ENCODE peak calls at places on chromosomes 5 and 9, in six cellular contexts. T is H9, U is H1, S is trophoblast cell, O is IMR-90, Z is mesenchymal stem cell. L is an unnamed sample.

GRCh38 chr5:16492398-16493175 is 27.0 kb upstream of the ZNF622 start:
- DNase-seq in T (no peak), U (no peak), S (peak), O (peak), Z (peak), L (no peak)

GRCh38 chr9:120366646-120367019 is 213.3 kb downstream of the CDK5RAP2 start:
- DNase-seq in T (peak), U (peak), S (peak), O (peak), Z (peak), L (no peak)

GRCh38 chr5:171660438-171660837 is 125.2 kb upstream of the SMIM23 start:
- DNase-seq in T (no peak), U (no peak), S (no peak), O (no peak), Z (no peak), L (no peak)

GRCh38 chr9:19788152-19788551 is 685 bp downstream of the SLC24A2 start:
- DNase-seq in T (peak), U (no peak), S (no peak), O (no peak), Z (no peak), L (peak)

GRCh38 chr5:98307811-98308210 is 465.7 kb upstream of the RGMB start:
- DNase-seq in T (no peak), U (no peak), S (peak), O (peak), Z (peak), L (no peak)

GRCh38 chr9:129380961-129381401 is 202.9 kb upstream of the IER5L start:
- DNase-seq in T (peak), U (no peak), S (peak), O (no peak), Z (no peak), L (no peak)

GRCh38 chr9:136538599-136539426 is 7.0 kb downstream of the NOTCH1 start:
- DNase-seq in T (no peak), U (no peak), S (no peak), O (no peak), Z (no peak), L (no peak)

GRCh38 chr5:6317133-6317532 is 61.2 kb downstream of the MED10 start:
- DNase-seq in T (no peak), U (no peak), S (no peak), O (no peak), Z (no peak), L (no peak)

GRCh38 chr9:123395276-123396006 is 39.4 kb downstream of the CRB2 start:
- DNase-seq in T (no peak), U (no peak), S (no peak), O (no peak), Z (peak), L (no peak)

GRCh38 chr9:127445851-127446719 is 5.1 kb downstream of the RPL12 start:
- DNase-seq in T (peak), U (no peak), S (no peak), O (no peak), Z (no peak), L (no peak)

GRCh38 chr5:109413463-109413862 is 3.7 kb upstream of the PJA2 start:
- DNase-seq in T (no peak), U (no peak), S (no peak), O (peak), Z (peak), L (peak)

GRCh38 chr9:33164138-33164809 is 2.9 kb downstream of the B4GALT1 start:
- DNase-seq in T (no peak), U (no peak), S (no peak), O (no peak), Z (no peak), L (no peak)

GRCh38 chr5:106258591-106259125 is 1412.1 kb downstream of the EFNA5 start:
- DNase-seq in T (no peak), U (no peak), S (peak), O (peak), Z (peak), L (no peak)

GRCh38 chr5:121251954-121252353 is 599.7 kb upstream of the FTMT start:
- DNase-seq in T (no peak), U (no peak), S (no peak), O (peak), Z (peak), L (no peak)

GRCh38 chr9:114588150-114588663 is 638 bp downstream of the ATP6V1G1 start:
- DNase-seq in T (no peak), U (no peak), S (no peak), O (peak), Z (peak), L (no peak)

GRCh38 chr5:136622737-136623136 is 257.4 kb upstream of the TRPC7 start:
- DNase-seq in T (no peak), U (no peak), S (no peak), O (no peak), Z (no peak), L (no peak)

GRCh38 chr5:119412828-119413227 is 39.5 kb upstream of the HSD17B4 start:
- DNase-seq in T (no peak), U (no peak), S (no peak), O (no peak), Z (no peak), L (no peak)

GRCh38 chr5:93622240-93622885 is 39.3 kb downstream of the NR2F1 start:
- DNase-seq in T (no peak), U (no peak), S (peak), O (peak), Z (peak), L (no peak)

GRCh38 chr5:133906303-133906702 is 62.1 kb downstream of the C5orf15 start:
- DNase-seq in T (peak), U (no peak), S (no peak), O (no peak), Z (no peak), L (no peak)

GRCh38 chr5:90136952-90137528 is 272.5 kb downstream of the CETN3 start:
- DNase-seq in T (no peak), U (no peak), S (no peak), O (no peak), Z (no peak), L (no peak)

GRCh38 chr9:99059074-99059894 is 45.6 kb upstream of the TGFBR1 start:
- DNase-seq in T (no peak), U (no peak), S (no peak), O (no peak), Z (peak), L (no peak)

GRCh38 chr5:141484499-141485304 is at the start of gene PCDHGC4:
- DNase-seq in T (peak), U (no peak), S (no peak), O (no peak), Z (peak), L (peak)

GRCh38 chr5:159936686-159937329 is 20.5 kb downstream of the ADRA1B start:
- DNase-seq in T (no peak), U (no peak), S (no peak), O (peak), Z (no peak), L (no peak)

GRCh38 chr5:134003957-134004625 is 684 bp downstream of the VDAC1 start:
- DNase-seq in T (no peak), U (no peak), S (peak), O (peak), Z (peak), L (peak)

GRCh38 chr9:37382161-37382981 is 40.1 kb upstream of the GRHPR start:
- DNase-seq in T (no peak), U (no peak), S (no peak), O (no peak), Z (no peak), L (no peak)

GRCh38 chr5:112869948-112870347 is 8.9 kb downstream of the SRP19 start:
- DNase-seq in T (no peak), U (no peak), S (no peak), O (no peak), Z (no peak), L (no peak)

GRCh38 chr9:115733736-115734135 is 419.9 kb upstream of the PAPPA start:
- DNase-seq in T (no peak), U (no peak), S (no peak), O (no peak), Z (peak), L (no peak)
- H2AFZ ChIP-seq in T (no peak), U (no peak), S (no peak), O (no peak), Z (no peak), L (no peak)

DNA sequence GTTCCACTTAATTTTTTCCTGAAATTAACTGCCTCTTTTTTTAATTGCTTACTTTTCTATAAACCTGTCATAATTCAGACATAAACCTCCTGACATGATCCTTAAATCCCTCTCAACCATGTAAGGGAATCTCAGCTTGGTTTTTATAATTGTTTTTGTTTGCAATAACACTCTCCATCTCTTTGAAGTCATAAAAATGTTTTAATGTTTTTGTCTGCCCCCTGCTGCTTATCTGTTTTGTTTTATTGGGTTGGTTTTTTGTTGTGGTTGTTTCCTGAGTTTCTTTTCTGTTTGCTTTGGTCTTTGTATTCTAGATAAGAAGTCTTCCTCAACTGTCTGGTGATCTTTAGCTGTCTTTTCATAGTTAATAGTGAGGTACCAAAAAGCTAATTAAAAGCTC is 142.0 kb downstream of the CDH6 start:
- DNase-seq in T (no peak), U (no peak), S (no peak), O (no peak), Z (no peak), L (no peak)
- H4K91ac ChIP-seq in T (no peak), U (no peak), S (no peak), O (no peak), Z (no peak), L (no peak)

GRCh38 chr9:101018391-101018990 is 10.0 kb upstream of the PLPPR1 start:
- DNase-seq in T (no peak), U (no peak), S (no peak), O (no peak), Z (no peak), L (no peak)
- H2AFZ ChIP-seq in T (no peak), U (no peak), S (no peak), O (no peak), Z (no peak), L (no peak)

DNA sequence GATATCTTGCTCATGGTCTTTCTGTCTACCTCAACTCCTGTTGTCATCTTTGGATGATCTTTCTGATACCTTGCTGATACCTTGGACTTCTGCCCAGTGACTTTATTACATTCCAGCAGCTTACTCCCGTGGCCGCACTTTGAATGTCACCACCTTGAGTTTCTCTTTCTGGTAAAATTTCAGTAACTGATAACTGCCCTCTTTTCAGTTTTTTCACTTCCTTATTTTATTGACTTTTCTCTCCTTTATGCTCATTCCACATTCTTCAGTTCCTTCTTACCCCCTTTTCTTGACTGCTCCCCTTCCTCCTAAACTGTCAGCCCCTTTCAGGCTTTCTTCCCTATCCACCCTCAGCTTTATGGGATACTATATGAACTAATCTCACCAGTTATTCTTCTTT is 7.0 kb upstream of the FBXO4 start:
- DNase-seq in T (no peak), U (no peak), S (no peak), O (no peak), Z (no peak), L (no peak)
- H4K91ac ChIP-seq in T (no peak), U (no peak), S (no peak), O (no peak), Z (no peak), L (no peak)